ENCODE peak calls at places on chromosome 11, in four cellular contexts. X, I, T and J are unnamed samples.

GRCh38 chr11:132980721-132981120 is 551.6 kb downstream of the OPCML start:
- DNase-seq in X (no peak), I (no peak), T (no peak), J (no peak)

GRCh38 chr11:100918551-100919500 is 210.8 kb downstream of the PGR start:
- DNase-seq in X (no peak), I (no peak), T (peak; percentile 60), J (peak; percentile 18)

GRCh38 chr11:105719073-105719846 is 109.4 kb downstream of the GRIA4 start:
- DNase-seq in X (no peak), I (peak; percentile 53), T (peak; percentile 10), J (no peak)

GRCh38 chr11:17012712-17013547 is 1.3 kb downstream of the PLEKHA7 start:
- DNase-seq in X (peak; percentile 42), I (no peak), T (no peak), J (no peak)

GRCh38 chr11:26326793-26327400 is 5.0 kb upstream of the ANO3 start:
- DNase-seq in X (no peak), I (no peak), T (no peak), J (no peak)

GRCh38 chr11:16154715-16155396 is 201.5 kb downstream of the SOX6 start:
- DNase-seq in X (no peak), I (no peak), T (no peak), J (no peak)

GRCh38 chr11:108973402-108974119 is 308.7 kb downstream of the DDX10 start:
- DNase-seq in X (no peak), I (no peak), T (no peak), J (no peak)

GRCh38 chr11:22832315-22833041 is 2.9 kb upstream of the SVIP start:
- DNase-seq in X (no peak), I (no peak), T (no peak), J (no peak)

GRCh38 chr11:66887531-66887930 is 30.7 kb downstream of the LRFN4 start:
- DNase-seq in X (no peak), I (no peak), T (no peak), J (peak; percentile 41)